ENCODE peak calls at places on chromosome 21, in seven cellular contexts. U is activated T-cell treated with anti-CD3 and anti-CD28 coated beads for 24 hours, H is EL, K is Ammon's horn, A is iPS-NIHi11, D is dorsolateral prefrontal cortex, F is GM13977. N is an unnamed sample.

GRCh38 chr21:30227633-30228404 is 11.9 kb upstream of the CLDN8 start:
- DNase-seq in A (no peak), F (no peak), D (no peak), K (peak), U (no peak), H (no peak), N (no peak)

GRCh38 chr21:17501107-17502006 is 11.5 kb upstream of the CXADR start:
- DNase-seq in U (no peak), K (no peak), F (no peak), D (no peak), H (no peak), A (no peak), N (no peak)

GRCh38 chr21:26920055-26920454 is 46.8 kb downstream of the ADAMTS5 start:
- DNase-seq in U (no peak), H (peak), K (no peak), F (no peak), D (no peak), A (no peak), N (no peak)

GRCh38 chr21:18244721-18245486 is at the start of gene CHODL:
- DNase-seq in A (peak), U (no peak), F (no peak), K (peak), D (no peak), H (no peak), N (no peak)

GRCh38 chr21:42661688-42662429 is 8.4 kb downstream of the PDE9A start:
- DNase-seq in F (no peak), A (no peak), U (no peak), K (no peak), H (no peak), D (no peak), N (no peak)

GRCh38 chr21:41771625-41771945 is 4.7 kb upstream of the RIPK4 start:
- DNase-seq in K (no peak), D (no peak), F (no peak), U (no peak), A (no peak), H (no peak), N (no peak)

GRCh38 chr21:25572895-25573310 is 34.4 kb downstream of the MRPL39 start:
- DNase-seq in H (no peak), A (no peak), U (no peak), K (no peak), D (no peak), F (peak), N (peak)

GRCh38 chr21:45478115-45478801 is 64.0 kb downstream of the SLC19A1 start:
- DNase-seq in F (peak), K (peak), U (peak), H (peak), D (peak), A (peak), N (peak)

GRCh38 chr21:33640697-33641338 is 723 bp downstream of the CRYZL1 start:
- DNase-seq in F (no peak), K (peak), A (peak), D (no peak), H (peak), U (no peak), N (no peak)

GRCh38 chr21:41678016-41678935 is 88.6 kb downstream of the RIPK4 start:
- DNase-seq in A (no peak), H (no peak), U (no peak), F (no peak), K (no peak), D (no peak), N (no peak)

GRCh38 chr21:28480091-28480869 is 512.4 kb downstream of the LTN1 start:
- DNase-seq in D (no peak), H (no peak), A (no peak), F (no peak), K (no peak), U (no peak), N (no peak)

GRCh38 chr21:25292396-25292795 is 314.9 kb downstream of the MRPL39 start:
- DNase-seq in U (no peak), F (no peak), A (peak), K (no peak), H (no peak), D (no peak), N (no peak)

GRCh38 chr21:35991131-35991530 is 69.2 kb downstream of the SETD4 start:
- DNase-seq in H (no peak), U (no peak), F (no peak), A (no peak), D (no peak), K (no peak), N (no peak)

GRCh38 chr21:45986316-45987051 is 4.9 kb downstream of the COL6A1 start:
- DNase-seq in H (no peak), U (no peak), K (no peak), F (no peak), A (no peak), D (no peak), N (no peak)

GRCh38 chr21:37503848-37504467 is 137.4 kb downstream of the DYRK1A start:
- DNase-seq in K (no peak), F (no peak), H (peak), D (no peak), A (no peak), U (peak), N (no peak)

GRCh38 chr21:45874716-45875415 is 106.7 kb upstream of the COL6A1 start:
- DNase-seq in D (peak), K (no peak), H (peak), A (no peak), F (no peak), U (no peak), N (no peak)

GRCh38 chr21:43693981-43694380 is 24.9 kb upstream of the PDXK start:
- DNase-seq in D (no peak), F (no peak), H (no peak), U (no peak), A (no peak), K (no peak), N (no peak)

GRCh38 chr21:42650033-42650370 is 3.4 kb upstream of the PDE9A start:
- DNase-seq in F (no peak), H (no peak), K (no peak), U (no peak), A (no peak), D (no peak), N (no peak)

GRCh38 chr21:44653656-44654575 is 543 bp downstream of the KRTAP12-4 start:
- DNase-seq in A (no peak), U (no peak), D (no peak), H (no peak), K (no peak), F (no peak), N (peak)

GRCh38 chr21:30146558-30147282 is 19.9 kb downstream of the CLDN17 start:
- DNase-seq in H (no peak), U (no peak), A (no peak), K (no peak), D (no peak), F (no peak), N (no peak)

GRCh38 chr21:42056996-42057689 is 14.0 kb upstream of the UMODL1 start:
- DNase-seq in A (no peak), U (no peak), H (peak), F (no peak), D (no peak), K (no peak), N (no peak)

GRCh38 chr21:45109831-45110492 is 35.6 kb downstream of the ADARB1 start:
- DNase-seq in U (peak), F (peak), A (no peak), D (no peak), H (no peak), K (peak), N (no peak)

GRCh38 chr21:46009951-46010655 is 28.5 kb downstream of the COL6A1 start:
- DNase-seq in H (no peak), F (no peak), U (no peak), D (no peak), K (no peak), A (no peak), N (no peak)

GRCh38 chr21:44054710-44055109 is 42.6 kb downstream of the TRAPPC10 start:
- DNase-seq in D (no peak), H (peak), A (no peak), U (no peak), F (no peak), K (no peak), N (no peak)

GRCh38 chr21:26089730-26090129 is 80.8 kb downstream of the APP start:
- DNase-seq in H (no peak), U (no peak), K (no peak), A (no peak), F (no peak), D (no peak), N (no peak)

GRCh38 chr21:46667735-46668380 is 32.4 kb downstream of the PRMT2 start:
- DNase-seq in F (peak), U (no peak), K (no peak), H (peak), A (peak), D (no peak), N (peak)

GRCh38 chr21:34243562-34243961 is 120.2 kb upstream of the KCNE2 start:
- DNase-seq in D (no peak), K (no peak), U (no peak), A (peak), H (peak), F (no peak), N (peak)

GRCh38 chr21:37687001-37687400 is 229.3 kb downstream of the KCNJ6 start:
- DNase-seq in D (no peak), K (no peak), F (no peak), U (no peak), H (peak), A (no peak), N (no peak)

GRCh38 chr21:33392586-33392985 is 10.6 kb upstream of the IFNGR2 start:
- DNase-seq in A (no peak), U (no peak), K (no peak), F (no peak), H (no peak), D (no peak), N (no peak)

GRCh38 chr21:44984792-44985440 is 45.1 kb downstream of the SLX9 start:
- DNase-seq in D (no peak), F (no peak), H (no peak), U (no peak), A (no peak), K (no peak), N (no peak)

GRCh38 chr21:46322351-46323226 is 1.1 kb downstream of the C21orf58 start:
- DNase-seq in H (peak), F (no peak), A (no peak), U (no peak), D (no peak), K (no peak), N (no peak)

GRCh38 chr21:28761709-28762356 is 230.8 kb downstream of the LTN1 start:
- DNase-seq in U (no peak), A (no peak), F (no peak), K (no peak), D (no peak), H (peak), N (no peak)

GRCh38 chr21:32826317-32827167 is 55.0 kb upstream of the PAXBP1 start:
- DNase-seq in D (no peak), K (peak), U (peak), F (peak), H (peak), A (peak), N (peak)

N was measured in CD4-positive, CD25-positive, alpha-beta regulatory T cell.